ENCODE peak calls at places on chromosomes 5 and 9, in five cellular contexts. G is right atrium auricular region; V is tibial nerve; R is CD8-positive, alpha-beta memory T cell; C is psoas muscle. Q is an unnamed sample.

GRCh38 chr5:168753691-168754254 is 174.6 kb upstream of the PANK3 start:
- DNase-seq in C (no peak), G (no peak), R (no peak), V (no peak), Q (no peak)

GRCh38 chr5:131221888-131222287 is 42.0 kb upstream of the CDC42SE2 start:
- DNase-seq in C (no peak), R (no peak), V (no peak), G (no peak), Q (no peak)

GRCh38 chr5:58407042-58407709 is 52.7 kb downstream of the PLK2 start:
- DNase-seq in G (no peak), C (no peak), V (no peak), R (no peak), Q (no peak)

GRCh38 chr5:31901807-31902530 is 263.0 kb downstream of the PDZD2 start:
- DNase-seq in V (no peak), G (no peak), R (no peak), C (no peak), Q (no peak)

GRCh38 chr5:37111426-37112382 is 137.5 kb downstream of the CPLANE1 start:
- DNase-seq in R (no peak), G (no peak), C (no peak), V (no peak), Q (no peak)

GRCh38 chr9:114694146-114694545 is 12.2 kb upstream of the TEX48 start:
- DNase-seq in V (no peak), G (no peak), C (no peak), R (no peak), Q (no peak)

GRCh38 chr5:168706655-168707069 is 127.5 kb upstream of the PANK3 start:
- DNase-seq in R (no peak), G (no peak), V (no peak), C (no peak), Q (no peak)

GRCh38 chr5:149839761-149840160 is 104.8 kb downstream of the PDE6A start:
- DNase-seq in C (no peak), R (no peak), V (no peak), G (no peak), Q (no peak)

GRCh38 chr9:127520941-127521918 is 69.9 kb downstream of the LRSAM1 start:
- DNase-seq in V (no peak), G (peak; percentile 72), C (no peak), R (no peak), Q (no peak)

GRCh38 chr9:127522727-127523126 is 71.4 kb downstream of the LRSAM1 start:
- DNase-seq in C (no peak), V (no peak), G (no peak), R (no peak), Q (no peak)

GRCh38 chr9:127521919-127522304 is 70.6 kb downstream of the LRSAM1 start:
- DNase-seq in V (no peak), G (no peak), R (no peak), C (no peak), Q (no peak)

GRCh38 chr9:127524373-127524772 is 73.1 kb downstream of the LRSAM1 start:
- DNase-seq in R (no peak), G (no peak), V (no peak), C (no peak), Q (no peak)

DNA sequence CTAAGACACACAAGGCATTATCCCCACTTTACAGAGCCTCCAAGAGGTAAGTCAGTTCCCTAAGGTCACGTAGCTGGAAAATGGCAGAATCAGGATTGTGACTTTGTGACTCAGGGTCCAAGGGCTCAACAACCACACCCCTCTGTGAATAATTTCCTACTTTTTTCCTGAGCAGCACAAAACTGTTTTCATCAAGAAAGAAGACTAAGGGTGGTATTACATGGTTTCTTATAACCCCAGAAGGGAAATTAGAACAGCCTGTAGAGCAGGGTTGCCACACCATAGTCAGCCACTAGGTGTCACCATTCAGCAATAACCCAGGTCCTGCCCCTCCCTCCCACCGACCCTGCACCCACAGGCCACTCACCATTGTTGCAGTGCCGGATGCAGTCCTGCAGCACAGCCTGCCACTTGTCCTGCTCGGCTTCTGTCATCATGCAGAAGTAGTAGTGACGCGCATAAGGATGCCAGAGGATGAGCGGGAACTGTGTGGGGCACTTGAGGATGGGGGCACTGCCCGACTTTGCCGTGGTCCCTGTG is 72.1 kb downstream of the LRSAM1 start:
- DNase-seq in V (no peak), R (no peak), C (no peak), G (no peak), Q (peak; percentile 6)
- H3K4me1 ChIP-seq in V (peaks cover 36% of the 10 kb centered on the region), R (no peaks in the 10 kb centered on the region), C (peaks cover 10% of the 10 kb centered on the region), G (peaks cover 58% of the 10 kb centered on the region), Q (no peaks in the 10 kb centered on the region)

GRCh38 chr5:103908327-103909099 is 345.9 kb upstream of the NUDT12 start:
- DNase-seq in R (no peak), G (no peak), C (no peak), V (no peak), Q (no peak)
- H3K27ac ChIP-seq in R (no peak overlapping the region), G (no peak overlapping the region), C (no peak overlapping the region), V (no peak overlapping the region), Q (no peak overlapping the region)

GRCh38 chr9:19127881-19128719 is 808 bp upstream of the PLIN2 start:
- DNase-seq in R (peak; percentile 52), V (peak; percentile 24), G (no peak), C (peak; percentile 31), Q (no peak)

GRCh38 chr9:19122490-19123042 is 4.7 kb downstream of the PLIN2 start:
- DNase-seq in R (no peak), C (no peak), V (no peak), G (no peak), Q (no peak)

GRCh38 chr9:19120846-19121245 is 6.4 kb downstream of the PLIN2 start:
- DNase-seq in V (no peak), R (no peak), C (no peak), G (no peak), Q (no peak)

GRCh38 chr9:19119801-19120440 is 7.4 kb downstream of the PLIN2 start:
- DNase-seq in V (no peak), C (no peak), R (no peak), G (no peak), Q (no peak)

GRCh38 chr9:19124430-19124793 is 2.9 kb downstream of the PLIN2 start:
- DNase-seq in V (no peak), C (no peak), R (no peak), G (no peak), Q (no peak)
- H3K4me3 ChIP-seq in V (no peak overlapping the region), C (peak overlapping the region; percentile 97), R (peak overlapping the region; percentile 28), G (peak overlapping the region; percentile 88), Q (no peak overlapping the region)

DNA sequence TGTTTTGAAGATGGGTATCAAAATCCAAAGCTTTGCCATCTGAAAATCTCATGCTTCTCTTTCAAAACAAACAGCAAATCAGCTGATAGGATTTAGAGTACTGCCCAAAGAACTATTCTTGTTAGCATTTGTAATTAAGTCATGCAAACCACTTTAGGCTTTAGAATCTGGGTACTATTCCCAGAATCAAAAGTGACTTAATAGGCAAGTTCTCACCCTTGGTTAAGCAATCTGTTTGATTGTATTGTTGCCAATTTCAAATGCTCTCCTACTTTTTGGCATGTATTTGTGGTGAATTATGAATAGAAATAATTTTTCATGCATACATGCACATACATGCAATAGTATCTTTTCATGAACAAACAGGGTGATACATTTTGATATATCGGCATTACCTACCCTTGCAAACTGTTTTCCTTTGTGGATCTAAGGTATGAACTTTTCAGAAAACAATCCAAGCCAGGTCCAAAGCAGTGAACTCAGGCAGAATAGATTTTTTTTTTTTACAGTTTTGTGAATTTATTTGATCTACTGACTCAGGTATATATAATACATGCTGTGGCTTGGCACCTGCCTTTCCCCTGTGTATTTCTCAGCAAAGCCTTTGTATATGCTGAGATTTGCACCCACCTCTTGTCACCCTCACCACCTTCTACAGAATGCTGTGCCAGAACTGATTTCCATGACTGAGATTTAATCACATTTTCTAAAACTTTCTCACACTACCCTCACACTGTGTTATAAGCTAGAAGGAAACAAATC is 9.0 kb downstream of the IL33 start:
- DNase-seq in V (no peak), G (no peak), R (no peak), C (no peak), Q (no peak)
- H3K4me1 ChIP-seq in V (peaks cover 4% of the 10 kb centered on the region), G (peaks cover 34% of the 10 kb centered on the region), R (no peaks in the 10 kb centered on the region), C (no peaks in the 10 kb centered on the region), Q (no peaks in the 10 kb centered on the region)

GRCh38 chr9:105385372-105385985 is 62.4 kb upstream of the FSD1L start:
- DNase-seq in G (no peak), R (no peak), V (peak; percentile 52), C (peak; percentile 16), Q (no peak)
- H3K27ac ChIP-seq in G (no peak overlapping the region), R (no peak overlapping the region), V (no peak overlapping the region), C (no peak overlapping the region), Q (no peak overlapping the region)

GRCh38 chr9:715743-716400 is 125.6 kb upstream of the DMRT1 start:
- DNase-seq in C (no peak), V (no peak), G (no peak), R (no peak), Q (no peak)

GRCh38 chr9:715310-715709 is 126.2 kb upstream of the DMRT1 start:
- DNase-seq in R (no peak), G (no peak), V (peak; percentile 46), C (no peak), Q (no peak)

GRCh38 chr9:712643-713042 is 128.9 kb upstream of the DMRT1 start:
- DNase-seq in V (no peak), G (no peak), C (no peak), R (no peak), Q (no peak)

GRCh38 chr9:713046-713445 is 128.5 kb upstream of the DMRT1 start:
- DNase-seq in R (no peak), C (no peak), V (no peak), G (no peak), Q (no peak)

GRCh38 chr9:714675-715074 is 126.8 kb upstream of the DMRT1 start:
- DNase-seq in R (no peak), C (no peak), G (no peak), V (no peak), Q (no peak)
- H3K4me3 ChIP-seq in R (no peak overlapping the region), C (no peak overlapping the region), G (no peak overlapping the region), V (no peak overlapping the region), Q (no peak overlapping the region)

GRCh38 chr5:171635846-171636245 is 149.8 kb upstream of the SMIM23 start:
- DNase-seq in C (no peak), G (no peak), V (no peak), R (no peak), Q (no peak)
- H3K4me1 ChIP-seq in C (no peaks in the 10 kb centered on the region), G (peaks cover 15% of the 10 kb centered on the region), V (no peaks in the 10 kb centered on the region), R (no peaks in the 10 kb centered on the region), Q (no peaks in the 10 kb centered on the region)

DNA sequence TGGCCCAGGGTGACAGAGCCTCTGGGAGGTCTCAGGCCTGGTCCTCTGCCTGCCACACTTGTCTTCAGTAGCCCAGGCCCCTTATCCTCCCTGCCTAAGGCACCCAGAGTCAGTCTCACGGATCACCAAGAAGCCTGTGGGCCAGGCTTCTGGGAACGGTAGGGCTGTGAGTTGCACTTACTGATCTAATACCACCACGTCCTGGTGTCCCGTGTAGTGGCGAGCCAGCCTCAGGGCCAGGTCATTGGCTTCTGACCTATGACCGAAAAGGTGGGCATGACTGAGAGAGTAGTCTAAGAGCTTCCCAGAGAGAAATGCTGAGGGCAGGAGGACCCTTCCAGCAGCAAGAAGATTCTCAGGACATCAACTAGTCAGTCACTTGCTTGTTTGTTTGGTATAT is 7.4 kb downstream of the PHYKPL start:
- DNase-seq in G (no peak), C (peak; percentile 8), V (no peak), R (no peak), Q (no peak)
- H3K27ac ChIP-seq in G (no peak overlapping the region), C (no peak overlapping the region), V (peak overlapping the region; percentile 53), R (no peak overlapping the region), Q (no peak overlapping the region)